ENCODE peak calls at places on chromosomes 5 and 9, in ten cellular contexts. V is A549, G is adrenal gland, T is GM12878, B is lower lobe of right lung, N is tibial nerve, Q is endodermal cell, F is tibial artery, C is upper lobe of right lung, H is sigmoid colon. S is an unnamed sample.
A peak's percentile ranks its signal among the peaks of the same experiment; 100 is the strongest.

GRCh38 chr9:4550777-4551476 is 60.7 kb downstream of the SLC1A1 start:
- DNase-seq in F (no peak), N (no peak), B (no peak), V (no peak), T (no peak), H (no peak), G (no peak), Q (no peak), C (no peak), S (no peak)

GRCh38 chr5:55993013-55993412 is 1.8 kb downstream of the IL6ST start:
- DNase-seq in V (no peak), G (peak; percentile 34), C (no peak), N (peak; percentile 32), H (no peak), F (no peak), B (no peak), T (no peak), Q (peak; percentile 58), S (no peak)

GRCh38 chr9:70805953-70806352 is 315.5 kb downstream of the TRPM3 start:
- DNase-seq in V (no peak), B (no peak), F (no peak), C (no peak), Q (no peak), G (peak; percentile 1), H (no peak), T (no peak), N (peak; percentile 58), S (no peak)

GRCh38 chr5:138502121-138502520 is 36.8 kb downstream of the EGR1 start:
- DNase-seq in H (no peak), T (no peak), N (peak; percentile 19), C (no peak), F (no peak), G (peak; percentile 64), Q (no peak), B (no peak), V (no peak), S (no peak)

GRCh38 chr5:94241288-94241651 is 377.1 kb downstream of the KIAA0825 start:
- DNase-seq in B (no peak), H (no peak), V (no peak), G (peak; percentile 16), Q (no peak), C (no peak), T (no peak), N (no peak), F (no peak), S (no peak)

GRCh38 chr9:78406933-78407332 is 110.0 kb downstream of the PSAT1 start:
- DNase-seq in V (peak; percentile 19), T (no peak), C (peak; percentile 66), H (no peak), N (no peak), Q (no peak), F (no peak), B (peak; percentile 51), G (peak; percentile 70), S (no peak)

GRCh38 chr5:100901851-100902341 is 1.2 kb downstream of the ST8SIA4 start:
- DNase-seq in F (peak; percentile 62), T (no peak), C (no peak), N (peak; percentile 50), G (peak; percentile 56), H (peak; percentile 60), V (peak; percentile 32), Q (peak; percentile 68), B (peak; percentile 52), S (peak; percentile 86)

GRCh38 chr5:10854526-10855277 is 93.7 kb upstream of the DAP start:
- DNase-seq in T (no peak), F (peak; percentile 71), B (peak; percentile 45), N (peak; percentile 48), C (no peak), H (no peak), V (no peak), Q (no peak), G (peak; percentile 20), S (peak; percentile 47)

GRCh38 chr5:128693779-128694178 is 155.7 kb upstream of the FBN2 start:
- DNase-seq in T (no peak), F (no peak), C (no peak), G (no peak), B (no peak), V (no peak), N (no peak), Q (no peak), H (no peak), S (no peak)

GRCh38 chr9:89719202-89719601 is 114.4 kb downstream of the GADD45G start:
- DNase-seq in H (no peak), B (no peak), V (no peak), N (no peak), C (no peak), Q (no peak), F (no peak), T (no peak), G (no peak), S (no peak)

GRCh38 chr5:114940709-114941108 is 229.0 kb downstream of the TRIM36 start:
- DNase-seq in Q (no peak), F (no peak), N (no peak), B (no peak), H (no peak), G (no peak), T (no peak), C (no peak), V (no peak), S (no peak)

DNA sequence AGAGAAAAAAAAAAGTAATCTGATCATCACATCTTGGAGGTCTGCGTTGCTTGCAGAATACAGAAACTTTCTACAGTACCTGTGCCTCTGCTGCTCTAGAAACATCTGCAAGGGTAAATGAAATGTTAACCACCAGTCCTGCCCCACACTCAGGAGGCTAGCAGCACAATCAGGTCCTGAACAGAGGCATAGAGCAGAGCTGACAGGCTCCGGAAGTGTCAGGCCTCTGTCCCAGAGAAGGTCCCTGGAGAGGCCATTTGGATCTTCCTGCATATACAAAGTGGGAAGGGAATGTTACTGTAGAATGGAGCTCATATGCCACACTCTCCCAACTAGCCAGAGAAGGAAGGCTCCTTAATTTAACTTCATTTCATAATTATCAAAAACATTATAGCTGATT is 7.2 kb downstream of the NRG2 start:
- DNase-seq in V (no peak), B (no peak), N (no peak), T (no peak), G (no peak), H (no peak), Q (no peak), F (no peak), C (no peak), S (no peak)
- H3K27ac ChIP-seq in V (no peak overlapping the region), B (no peak overlapping the region), N (no peak overlapping the region), T (peak overlapping the region; percentile 7), G (peak overlapping the region; percentile 23), H (no peak overlapping the region), Q (no peak overlapping the region), F (no peak overlapping the region), C (no peak overlapping the region), S (no peak overlapping the region)

DNA sequence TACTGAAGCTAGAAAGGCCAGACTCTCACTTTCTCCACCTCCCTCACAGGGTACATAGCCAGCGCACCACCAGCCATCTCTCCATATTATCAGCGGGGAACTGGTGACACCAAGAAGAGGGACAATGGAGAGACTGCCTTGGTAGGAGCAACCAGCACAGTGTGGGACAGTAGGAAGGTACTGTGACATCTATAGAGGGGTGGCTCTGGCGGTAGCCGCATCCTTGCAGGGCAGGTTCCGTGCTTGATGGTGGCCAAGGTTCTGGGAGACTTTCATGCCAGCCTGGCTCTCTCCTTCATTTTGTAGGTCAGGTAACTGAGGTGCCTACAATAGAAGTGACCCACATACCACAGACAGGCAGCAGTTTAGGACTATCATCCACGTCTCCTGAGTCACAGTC is 65.5 kb upstream of the SMIM23 start:
- DNase-seq in N (no peak), H (no peak), F (no peak), C (no peak), Q (peak; percentile 15), T (no peak), B (no peak), V (no peak), G (no peak), S (no peak)
- TF ChIP-seq CTCF in N (no peak), H (no peak), F (no peak), C (no peak), Q (no peak), T (no peak), B (no peak), V (no peak), G (no peak), S (no peak)

DNA sequence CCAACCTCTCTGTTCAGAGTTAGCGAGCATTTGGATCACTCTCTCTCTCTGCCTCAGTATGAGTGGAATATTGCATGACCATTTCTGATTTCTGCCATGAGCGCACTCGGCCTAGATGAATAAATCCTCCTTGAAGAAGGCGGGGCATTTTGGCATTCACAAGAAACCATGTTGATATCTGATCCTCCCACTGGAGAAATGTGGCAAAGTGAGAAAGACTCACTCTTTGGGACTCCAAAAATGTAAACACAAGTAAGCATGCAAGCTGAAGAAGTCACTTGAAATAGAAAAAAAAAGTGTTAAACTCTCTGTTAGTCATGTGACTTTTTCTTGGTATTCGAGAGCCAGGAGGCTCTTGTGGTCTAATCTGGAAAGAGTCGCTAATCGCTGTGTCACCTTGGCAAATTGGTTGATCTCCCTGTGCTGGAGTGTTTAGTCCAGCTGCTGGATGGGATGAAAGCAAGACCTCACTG is 95.4 kb downstream of the GHR start:
- DNase-seq in G (no peak), F (peak; percentile 67), V (no peak), T (no peak), Q (no peak), N (peak; percentile 51), B (no peak), H (peak; percentile 78), C (no peak), S (no peak)
- H3K4me1 ChIP-seq in G (no peaks in the 10 kb centered on the region), F (peaks cover 27% of the 10 kb centered on the region), V (no peaks in the 10 kb centered on the region), T (no peaks in the 10 kb centered on the region), Q (no peaks in the 10 kb centered on the region), N (no peaks in the 10 kb centered on the region), B (no peaks in the 10 kb centered on the region), H (peaks cover 31% of the 10 kb centered on the region), C (no peaks in the 10 kb centered on the region), S (no peaks in the 10 kb centered on the region)

GRCh38 chr9:97599447-97599846 is 33.7 kb downstream of the TSTD2 start:
- DNase-seq in G (no peak), F (no peak), H (no peak), C (no peak), B (no peak), T (no peak), N (no peak), V (no peak), Q (no peak), S (no peak)

GRCh38 chr9:97602430-97602829 is 30.7 kb downstream of the TSTD2 start:
- DNase-seq in B (no peak), V (no peak), C (no peak), T (no peak), G (peak; percentile 47), H (no peak), Q (no peak), F (no peak), N (no peak), S (no peak)

GRCh38 chr9:97601228-97601898 is 31.8 kb downstream of the TSTD2 start:
- DNase-seq in B (no peak), H (no peak), V (no peak), Q (no peak), C (no peak), F (no peak), T (no peak), G (peak; percentile 47), N (no peak), S (no peak)

GRCh38 chr9:97598461-97599288 is 34.5 kb downstream of the TSTD2 start:
- DNase-seq in G (peak; percentile 92), C (no peak), H (peak; percentile 89), Q (peak; percentile 92), N (peak; percentile 91), T (peak; percentile 61), F (peak; percentile 86), V (peak; percentile 81), B (peak; percentile 65), S (peak; percentile 90)

GRCh38 chr9:97600531-97601227 is 32.5 kb downstream of the TSTD2 start:
- DNase-seq in F (no peak), C (no peak), Q (no peak), T (no peak), V (no peak), N (no peak), H (no peak), B (no peak), G (peak; percentile 71), S (no peak)
- H3K27ac ChIP-seq in F (no peak overlapping the region), C (no peak overlapping the region), Q (no peak overlapping the region), T (no peak overlapping the region), V (no peak overlapping the region), N (no peak overlapping the region), H (no peak overlapping the region), B (no peak overlapping the region), G (peak overlapping the region; percentile 83), S (no peak overlapping the region)